ENCODE peak calls at places on chromosomes 16 and 17, in four cellular contexts. One of them, this sample, is unnamed.

GRCh38 chr17:77209330-77209748 is 68.6 kb downstream of the SEC14L1 start:
- DNase-seq in GM12878: no peak
- DNase-seq in K562: no peak
- DNase-seq in HepG2: peak; percentile 69
- DNase-seq in this sample: no peak

GRCh38 chr17:45282683-45283644 is 21.1 kb upstream of the SPATA32 start:
- DNase-seq in GM12878: no peak
- DNase-seq in K562: no peak
- DNase-seq in HepG2: no peak
- DNase-seq in this sample: no peak

GRCh38 chr17:71959129-71959528 is 161.7 kb upstream of the SOX9 start:
- DNase-seq in GM12878: peak; percentile 1
- DNase-seq in K562: no peak
- DNase-seq in HepG2: peak; percentile 23
- DNase-seq in this sample: peak; percentile 33

GRCh38 chr17:8062807-8063483 is 24.1 kb downstream of the ALOX15B start:
- DNase-seq in GM12878: no peak
- DNase-seq in K562: peak; percentile 58
- DNase-seq in HepG2: no peak
- DNase-seq in this sample: no peak

GRCh38 chr16:52618753-52619497 is 72.0 kb upstream of the TOX3 start:
- DNase-seq in GM12878: no peak
- DNase-seq in K562: no peak
- DNase-seq in HepG2: no peak
- DNase-seq in this sample: no peak

GRCh38 chr17:57667461-57667923 is 77.6 kb downstream of the CCDC182 start:
- DNase-seq in GM12878: no peak
- DNase-seq in K562: no peak
- DNase-seq in HepG2: no peak
- DNase-seq in this sample: no peak

GRCh38 chr16:11056090-11056988 is 112.0 kb downstream of the CLEC16A start:
- DNase-seq in GM12878: no peak
- DNase-seq in K562: no peak
- DNase-seq in HepG2: peak; percentile 44
- DNase-seq in this sample: no peak

GRCh38 chr16:79278506-79278905 is 322.0 kb downstream of the MAF start:
- DNase-seq in GM12878: no peak
- DNase-seq in K562: no peak
- DNase-seq in HepG2: no peak
- DNase-seq in this sample: no peak

GRCh38 chr17:17416007-17416399 is 60.8 kb upstream of the MED9 start:
- DNase-seq in GM12878: peak; percentile 31
- DNase-seq in K562: peak; percentile 85
- DNase-seq in HepG2: peak; percentile 91
- DNase-seq in this sample: peak; percentile 91

GRCh38 chr16:81995651-81996050 is 15.6 kb downstream of the SDR42E1 start:
- DNase-seq in GM12878: no peak
- DNase-seq in K562: no peak
- DNase-seq in HepG2: no peak
- DNase-seq in this sample: no peak

GRCh38 chr16:24906199-24906808 is 60.5 kb downstream of the SLC5A11 start:
- DNase-seq in GM12878: no peak
- DNase-seq in K562: no peak
- DNase-seq in HepG2: peak; percentile 11
- DNase-seq in this sample: no peak

GRCh38 chr17:38663125-38663751 is 11.5 kb downstream of the EPOP start:
- DNase-seq in GM12878: no peak
- DNase-seq in K562: peak; percentile 74
- DNase-seq in HepG2: peak; percentile 90
- DNase-seq in this sample: peak; percentile 94

GRCh38 chr17:60079401-60079861 is 710 bp upstream of the HEATR6 start:
- DNase-seq in GM12878: no peak
- DNase-seq in K562: peak; percentile 15
- DNase-seq in HepG2: no peak
- DNase-seq in this sample: peak; percentile 57

GRCh38 chr17:41455236-41455635 is 11.9 kb downstream of the KRT32 start:
- DNase-seq in GM12878: no peak
- DNase-seq in K562: no peak
- DNase-seq in HepG2: no peak
- DNase-seq in this sample: no peak

GRCh38 chr17:74194682-74195081 is 8.8 kb upstream of the RPL38 start:
- DNase-seq in GM12878: no peak
- DNase-seq in K562: no peak
- DNase-seq in HepG2: no peak
- DNase-seq in this sample: no peak

GRCh38 chr17:39261286-39261685 is 35.5 kb upstream of the STAC2 start:
- DNase-seq in GM12878: no peak
- DNase-seq in K562: peak; percentile 68
- DNase-seq in HepG2: no peak
- DNase-seq in this sample: peak; percentile 44

GRCh38 chr17:76893623-76894358 is 25.6 kb downstream of the MGAT5B start:
- DNase-seq in GM12878: no peak
- DNase-seq in K562: no peak
- DNase-seq in HepG2: no peak
- DNase-seq in this sample: no peak

GRCh38 chr16:2450535-2450934 is 9.4 kb upstream of the TEDC2 start:
- DNase-seq in GM12878: no peak
- DNase-seq in K562: no peak
- DNase-seq in HepG2: no peak
- DNase-seq in this sample: no peak

GRCh38 chr17:64289652-64290051 is 26.6 kb upstream of the TEX2 start:
- DNase-seq in GM12878: no peak
- DNase-seq in K562: no peak
- DNase-seq in HepG2: no peak
- DNase-seq in this sample: no peak

GRCh38 chr16:87096746-87097145 is 220.4 kb downstream of the C16orf95 start:
- DNase-seq in GM12878: no peak
- DNase-seq in K562: no peak
- DNase-seq in HepG2: no peak
- DNase-seq in this sample: no peak

GRCh38 chr16:49466529-49466831 is 92.9 kb downstream of the C16orf78 start:
- DNase-seq in GM12878: no peak
- DNase-seq in K562: no peak
- DNase-seq in HepG2: no peak
- DNase-seq in this sample: no peak

GRCh38 chr17:40338058-40338457 is 26.5 kb downstream of the GJD3 start:
- DNase-seq in GM12878: no peak
- DNase-seq in K562: no peak
- DNase-seq in HepG2: no peak
- DNase-seq in this sample: no peak

GRCh38 chr17:78915872-78916632 is 9.1 kb downstream of the TIMP2 start:
- DNase-seq in GM12878: no peak
- DNase-seq in K562: no peak
- DNase-seq in HepG2: no peak
- DNase-seq in this sample: peak; percentile 50

GRCh38 chr17:65696739-65697394 is 135.4 kb upstream of the AXIN2 start:
- DNase-seq in GM12878: no peak
- DNase-seq in K562: no peak
- DNase-seq in HepG2: no peak
- DNase-seq in this sample: no peak

GRCh38 chr16:66894055-66894454 is 13.7 kb downstream of the PDP2 start:
- DNase-seq in GM12878: no peak
- DNase-seq in K562: no peak
- DNase-seq in HepG2: no peak
- DNase-seq in this sample: no peak

GRCh38 chr16:66891360-66891759 is 11.0 kb downstream of the PDP2 start:
- DNase-seq in GM12878: no peak
- DNase-seq in K562: no peak
- DNase-seq in HepG2: no peak
- DNase-seq in this sample: no peak

GRCh38 chr16:66889622-66890021 is 9.3 kb downstream of the PDP2 start:
- DNase-seq in GM12878: no peak
- DNase-seq in K562: no peak
- DNase-seq in HepG2: no peak
- DNase-seq in this sample: no peak

GRCh38 chr16:66890796-66891195 is 10.5 kb downstream of the PDP2 start:
- DNase-seq in GM12878: no peak
- DNase-seq in K562: no peak
- DNase-seq in HepG2: no peak
- DNase-seq in this sample: no peak

DNA sequence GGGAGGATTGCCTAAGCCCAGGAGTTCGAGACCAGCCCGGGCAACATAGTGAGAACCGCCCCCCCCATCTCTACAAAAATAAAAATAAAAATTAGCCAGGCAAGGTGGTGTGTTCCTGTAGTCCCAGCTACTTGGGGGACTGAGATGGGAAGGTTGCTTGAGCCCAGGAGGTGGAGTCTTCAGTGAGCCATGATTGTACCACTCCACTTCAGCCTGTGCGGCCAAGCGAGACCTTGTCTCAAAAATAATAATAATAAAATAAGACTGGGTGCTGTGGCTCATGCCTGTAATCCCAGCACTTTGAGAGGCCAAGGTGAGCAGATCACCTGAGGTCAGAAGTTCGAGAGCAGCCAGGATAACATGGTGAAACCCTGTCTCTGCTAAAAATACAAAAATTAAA is 11.5 kb downstream of the PDP2 start:
- DNase-seq in GM12878: no peak
- DNase-seq in K562: no peak
- DNase-seq in HepG2: no peak
- DNase-seq in this sample: no peak
- TF ChIP-seq CEBPB in GM12878: no peak
- TF ChIP-seq CEBPB in K562: no peak
- TF ChIP-seq CEBPB in HepG2: no peak
- TF ChIP-seq CEBPB in this sample: no peak

GRCh38 chr16:58425245-58425644 is 33.0 kb downstream of the GINS3 start:
- DNase-seq in GM12878: no peak
- DNase-seq in K562: no peak
- DNase-seq in HepG2: no peak
- DNase-seq in this sample: no peak
- TF ChIP-seq ESRRA in GM12878: no peak
- TF ChIP-seq ESRRA in K562: no peak
- TF ChIP-seq ESRRA in HepG2: no peak
- TF ChIP-seq ESRRA in this sample: no peak

DNA sequence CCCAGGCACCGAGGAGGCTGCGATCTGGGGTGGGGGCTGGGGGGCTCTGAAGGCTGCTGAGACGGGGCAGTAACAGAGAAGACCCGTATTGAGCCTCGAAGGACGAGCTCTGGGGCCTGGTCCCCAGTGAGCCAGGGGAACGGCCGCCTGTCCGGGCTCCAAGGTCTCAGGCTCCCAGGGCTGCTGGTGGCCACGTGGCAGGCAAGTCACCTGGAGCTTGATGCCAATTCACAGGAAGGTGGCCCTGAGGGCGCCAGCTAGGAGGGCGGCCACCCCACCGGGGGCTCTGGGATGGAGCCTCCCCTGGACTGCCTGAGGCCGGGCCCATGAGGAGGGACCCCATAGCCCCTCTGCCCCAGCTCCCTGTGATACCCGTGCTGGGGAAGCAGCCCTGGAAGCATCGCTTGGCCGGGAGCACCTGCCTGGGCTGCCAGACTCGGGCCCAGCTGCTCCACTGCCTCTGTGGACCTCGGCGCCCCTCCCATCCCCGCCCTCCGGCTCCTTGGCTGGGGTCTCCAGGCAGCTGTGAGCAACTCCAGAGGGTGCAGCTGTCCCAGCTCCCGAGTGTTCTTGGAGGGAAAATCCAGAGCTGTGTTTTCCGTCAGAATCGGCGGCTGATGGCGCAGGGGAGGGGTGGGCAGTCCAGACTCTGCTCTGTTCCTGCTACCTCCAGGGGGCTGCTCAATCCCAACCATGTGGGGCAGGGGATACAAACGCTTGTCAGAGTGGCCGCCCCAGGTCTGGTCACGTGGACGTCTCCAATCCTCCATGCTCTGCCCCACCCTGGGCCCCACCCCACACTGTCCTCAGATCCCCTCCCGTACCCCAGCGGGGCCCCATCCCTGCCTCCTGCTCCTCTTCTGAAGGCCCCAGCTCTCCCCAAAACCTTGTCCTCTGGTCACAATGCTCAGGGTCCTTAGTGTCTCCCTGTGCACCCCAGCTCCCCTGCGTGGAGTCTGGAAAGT is 67.2 kb upstream of the GNG13 start:
- DNase-seq in GM12878: no peak
- DNase-seq in K562: no peak
- DNase-seq in HepG2: no peak
- DNase-seq in this sample: no peak
- TF ChIP-seq CEBPB in GM12878: no peak
- TF ChIP-seq CEBPB in K562: no peak
- TF ChIP-seq CEBPB in HepG2: no peak
- TF ChIP-seq CEBPB in this sample: no peak

GRCh38 chr17:67531291-67531690 is 154.2 kb downstream of the PITPNC1 start:
- DNase-seq in GM12878: no peak
- DNase-seq in K562: no peak
- DNase-seq in HepG2: no peak
- DNase-seq in this sample: no peak
- TF ChIP-seq ESRRA in GM12878: no peak
- TF ChIP-seq ESRRA in K562: no peak
- TF ChIP-seq ESRRA in HepG2: no peak
- TF ChIP-seq ESRRA in this sample: no peak

GRCh38 chr17:46885415-46885814 is 34.0 kb downstream of the WNT9B start:
- DNase-seq in GM12878: no peak
- DNase-seq in K562: no peak
- DNase-seq in HepG2: no peak
- DNase-seq in this sample: no peak
- TF ChIP-seq CEBPB in GM12878: no peak
- TF ChIP-seq CEBPB in K562: no peak
- TF ChIP-seq CEBPB in HepG2: no peak
- TF ChIP-seq CEBPB in this sample: no peak

DNA sequence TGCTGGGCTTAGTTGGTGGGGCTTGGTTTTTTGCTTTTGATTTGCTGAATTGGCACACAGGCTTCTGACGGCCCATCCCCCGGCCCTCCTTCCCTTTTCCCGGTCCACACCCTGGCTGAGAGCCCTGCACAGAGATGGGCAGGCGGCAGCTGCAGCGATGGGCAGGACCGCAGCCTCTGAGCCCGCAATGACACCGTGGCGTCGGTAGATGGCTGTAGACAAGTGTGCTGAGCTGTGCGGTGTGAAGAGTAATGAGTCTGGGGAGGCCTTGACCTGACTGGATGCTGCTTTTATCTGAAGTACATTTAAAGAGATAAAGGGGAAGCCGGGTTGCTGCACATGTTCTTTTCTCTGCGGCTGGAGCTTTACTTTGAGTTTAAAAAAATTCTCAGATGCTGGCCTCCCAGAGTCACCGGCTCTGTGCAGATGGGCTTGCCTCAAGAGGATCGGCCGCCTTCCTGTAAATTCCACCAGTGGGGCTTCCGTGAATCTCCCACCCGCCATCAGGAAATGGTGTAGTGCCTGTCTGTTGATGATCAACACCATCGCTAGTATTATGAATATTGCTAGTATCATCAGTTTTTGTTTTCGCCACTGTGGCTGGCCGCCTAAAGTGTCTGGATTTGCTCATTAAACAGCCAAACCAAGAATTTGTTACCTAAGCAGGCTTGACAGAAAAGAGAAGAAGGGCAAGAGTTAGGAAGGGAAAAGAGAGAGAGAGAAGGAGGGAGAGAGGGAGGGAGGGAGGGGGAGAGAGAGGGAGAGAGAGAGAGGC is 245.6 kb upstream of the RBFOX1 start:
- DNase-seq in GM12878: no peak
- DNase-seq in K562: peak; percentile 14
- DNase-seq in HepG2: peak; percentile 33
- DNase-seq in this sample: no peak
- TF ChIP-seq ESRRA in GM12878: no peak
- TF ChIP-seq ESRRA in K562: no peak
- TF ChIP-seq ESRRA in HepG2: no peak
- TF ChIP-seq ESRRA in this sample: no peak